ENCODE peak calls at places on chromosomes 3 and 15, in seven cellular contexts. D is T-helper 17 cell, W is dorsolateral prefrontal cortex, F is HTR-8/SVneo, J is GM13977, S is NCI-H345, I is omental fat pad. N is an unnamed sample.

GRCh38 chr3:168183774-168184173 is 88.0 kb upstream of the GOLIM4 start:
- DNase-seq in J (no peak), F (no peak), D (no peak), I (no peak), S (no peak), W (no peak), N (no peak)

GRCh38 chr3:44111482-44111881 is 130.2 kb upstream of the TOPAZ1 start:
- DNase-seq in F (no peak), S (no peak), J (no peak), W (no peak), I (no peak), D (no peak), N (no peak)

GRCh38 chr15:65054333-65055200 is 9.4 kb downstream of the SLC51B start:
- DNase-seq in S (peak), F (peak), W (peak), I (peak), J (peak), D (no peak), N (peak)

GRCh38 chr3:195255176-195255500 is 15.8 kb downstream of the XXYLT1 start:
- DNase-seq in S (no peak), J (no peak), D (no peak), W (no peak), I (no peak), F (no peak), N (no peak)

GRCh38 chr3:113948015-113948917 is 453 bp downstream of the ZDHHC23 start:
- DNase-seq in F (no peak), J (peak), D (no peak), W (no peak), I (no peak), S (peak), N (peak)

GRCh38 chr3:48664929-48665328 is 2.2 kb upstream of the CELSR3 start:
- DNase-seq in J (no peak), F (no peak), S (no peak), D (no peak), I (no peak), W (no peak), N (no peak)

GRCh38 chr3:66816110-66816761 is 181.9 kb upstream of the KBTBD8 start:
- DNase-seq in W (no peak), I (no peak), J (peak), D (no peak), S (peak), F (peak), N (no peak)

GRCh38 chr3:141103503-141103902 is 52.4 kb downstream of the SPSB4 start:
- DNase-seq in J (no peak), D (no peak), W (no peak), F (no peak), S (no peak), I (no peak), N (no peak)

GRCh38 chr3:197224034-197224444 is 74.4 kb downstream of the DLG1 start:
- DNase-seq in D (no peak), S (peak), J (peak), W (no peak), I (no peak), F (peak), N (no peak)

GRCh38 chr15:83030021-83030420 is 18.6 kb upstream of the C15orf40 start:
- DNase-seq in S (no peak), D (no peak), F (peak), W (no peak), J (no peak), I (no peak), N (no peak)

GRCh38 chr15:38680780-38681179 is 116.2 kb upstream of the RASGRP1 start:
- DNase-seq in J (no peak), S (no peak), I (no peak), D (no peak), W (no peak), F (no peak), N (no peak)

GRCh38 chr3:72816843-72817485 is 31.3 kb downstream of the SHQ1 start:
- DNase-seq in I (no peak), W (no peak), D (no peak), J (peak), F (no peak), S (no peak), N (no peak)

GRCh38 chr3:196942915-196943277 is 568 bp upstream of the NCBP2 start:
- DNase-seq in I (no peak), S (no peak), F (peak), D (peak), J (peak), W (no peak), N (no peak)

GRCh38 chr3:61381745-61382392 is 130.6 kb upstream of the FHIT start:
- DNase-seq in W (no peak), F (peak), I (no peak), J (peak), S (peak), D (no peak), N (no peak)

GRCh38 chr3:111246967-111247760 is 175.5 kb downstream of the NECTIN3 start:
- DNase-seq in W (no peak), D (no peak), I (no peak), S (no peak), J (no peak), F (no peak), N (no peak)